ENCODE peak calls at places on chromosome 15, in ten cellular contexts. E, K, R, U, A, Z, O, F, C and M are unnamed samples.

GRCh38 chr15:99446565-99447496 is 119.0 kb upstream of the MEF2A start:
- DNase-seq in E (no peak), K (no peak), R (peak), U (no peak), A (no peak), Z (no peak), O (no peak), F (no peak), C (no peak), M (peak)

GRCh38 chr15:49989498-49989897 is 129.5 kb downstream of the ATP8B4 start:
- DNase-seq in E (no peak), K (no peak), R (no peak), U (no peak), A (no peak), Z (no peak), O (no peak), F (no peak), C (peak), M (no peak)

GRCh38 chr15:38705421-38706219 is 141.0 kb upstream of the RASGRP1 start:
- DNase-seq in E (no peak), K (no peak), R (no peak), U (no peak), A (no peak), Z (no peak), O (no peak), F (no peak), C (no peak), M (no peak)

GRCh38 chr15:94840794-94841587 is 609.6 kb downstream of the MCTP2 start:
- DNase-seq in E (no peak), K (no peak), R (no peak), U (peak), A (no peak), Z (no peak), O (peak), F (no peak), C (no peak), M (no peak)

GRCh38 chr15:90174140-90174891 is 26.8 kb upstream of the SEMA4B start:
- DNase-seq in E (no peak), K (peak), R (peak), U (peak), A (peak), Z (no peak), O (no peak), F (peak), C (peak), M (peak)

GRCh38 chr15:63035977-63036376 is 6.6 kb upstream of the TPM1 start:
- DNase-seq in E (no peak), K (no peak), R (no peak), U (no peak), A (no peak), Z (no peak), O (no peak), F (no peak), C (no peak), M (no peak)

GRCh38 chr15:101025896-101026631 is 106.9 kb downstream of the LRRK1 start:
- DNase-seq in E (no peak), K (no peak), R (no peak), U (peak), A (no peak), Z (no peak), O (no peak), F (peak), C (peak), M (no peak)

GRCh38 chr15:94924971-94925593 is 693.7 kb downstream of the MCTP2 start:
- DNase-seq in E (no peak), K (no peak), R (no peak), U (no peak), A (no peak), Z (no peak), O (no peak), F (no peak), C (no peak), M (no peak)

GRCh38 chr15:58241872-58242271 is 103.7 kb downstream of the AQP9 start:
- DNase-seq in E (no peak), K (no peak), R (no peak), U (no peak), A (no peak), Z (no peak), O (no peak), F (no peak), C (no peak), M (no peak)

GRCh38 chr15:68151277-68151676 is 53.9 kb downstream of the CALML4 start:
- DNase-seq in E (no peak), K (no peak), R (no peak), U (no peak), A (no peak), Z (no peak), O (peak), F (no peak), C (no peak), M (no peak)

GRCh38 chr15:78438595-78439285 is 724 bp downstream of the IREB2 start:
- DNase-seq in E (peak), K (no peak), R (no peak), U (no peak), A (peak), Z (peak), O (no peak), F (no peak), C (no peak), M (no peak)

GRCh38 chr15:34810455-34811146 is 15.3 kb upstream of the ACTC1 start:
- DNase-seq in E (peak), K (peak), R (no peak), U (no peak), A (no peak), Z (peak), O (peak), F (no peak), C (no peak), M (no peak)

GRCh38 chr15:90959894-90960293 is 5.2 kb downstream of the RCCD1 start:
- DNase-seq in E (no peak), K (peak), R (no peak), U (no peak), A (no peak), Z (no peak), O (peak), F (peak), C (no peak), M (no peak)

GRCh38 chr15:41822471-41822870 is 5.4 kb upstream of the JMJD7 start:
- DNase-seq in E (no peak), K (no peak), R (no peak), U (no peak), A (no peak), Z (no peak), O (no peak), F (no peak), C (peak), M (no peak)

GRCh38 chr15:100285641-100286295 is 56.0 kb downstream of the ADAMTS17 start:
- DNase-seq in E (no peak), K (no peak), R (no peak), U (no peak), A (no peak), Z (no peak), O (no peak), F (no peak), C (no peak), M (peak)

GRCh38 chr15:31294067-31294466 is 32.6 kb upstream of the KLF13 start:
- DNase-seq in E (no peak), K (no peak), R (no peak), U (no peak), A (no peak), Z (no peak), O (no peak), F (no peak), C (no peak), M (peak)

GRCh38 chr15:90294159-90294558 is 28.7 kb downstream of the NGRN start:
- DNase-seq in E (no peak), K (no peak), R (no peak), U (no peak), A (no peak), Z (no peak), O (no peak), F (no peak), C (no peak), M (no peak)

GRCh38 chr15:61383421-61383820 is 154.3 kb upstream of the RORA start:
- DNase-seq in E (no peak), K (no peak), R (no peak), U (no peak), A (no peak), Z (no peak), O (peak), F (no peak), C (no peak), M (no peak)

GRCh38 chr15:74845208-74845568 is 2.2 kb upstream of the ULK3 start:
- DNase-seq in E (no peak), K (no peak), R (no peak), U (no peak), A (no peak), Z (no peak), O (no peak), F (no peak), C (no peak), M (no peak)

GRCh38 chr15:39287322-39288195 is 293.3 kb upstream of the THBS1 start:
- DNase-seq in E (no peak), K (no peak), R (no peak), U (no peak), A (no peak), Z (no peak), O (peak), F (no peak), C (no peak), M (no peak)

GRCh38 chr15:66801266-66801665 is 99.2 kb downstream of the SMAD6 start:
- DNase-seq in E (no peak), K (no peak), R (no peak), U (no peak), A (no peak), Z (no peak), O (no peak), F (no peak), C (no peak), M (no peak)

GRCh38 chr15:73888224-73889041 is 15.1 kb downstream of the TBC1D21 start:
- DNase-seq in E (no peak), K (no peak), R (no peak), U (no peak), A (no peak), Z (no peak), O (no peak), F (no peak), C (no peak), M (peak)

GRCh38 chr15:41024880-41025279 is 71.6 kb downstream of the CHAC1 start:
- DNase-seq in E (no peak), K (no peak), R (no peak), U (no peak), A (no peak), Z (no peak), O (no peak), F (no peak), C (no peak), M (no peak)

GRCh38 chr15:96409231-96410138 is 79.0 kb downstream of the NR2F2 start:
- DNase-seq in E (peak), K (no peak), R (no peak), U (peak), A (no peak), Z (no peak), O (peak), F (no peak), C (no peak), M (no peak)

GRCh38 chr15:79003896-79004295 is 59.0 kb upstream of the CTSH start:
- DNase-seq in E (no peak), K (no peak), R (no peak), U (no peak), A (no peak), Z (no peak), O (no peak), F (no peak), C (no peak), M (no peak)

GRCh38 chr15:40008061-40008460 is 30.9 kb downstream of the SRP14 start:
- DNase-seq in E (no peak), K (no peak), R (no peak), U (no peak), A (no peak), Z (no peak), O (peak), F (no peak), C (no peak), M (no peak)

GRCh38 chr15:80058044-80058443 is 1.4 kb upstream of the ZFAND6 start:
- DNase-seq in E (no peak), K (no peak), R (no peak), U (no peak), A (no peak), Z (no peak), O (no peak), F (no peak), C (no peak), M (no peak)

GRCh38 chr15:80061581-80061980 is 2.1 kb downstream of the ZFAND6 start:
- DNase-seq in E (no peak), K (no peak), R (no peak), U (no peak), A (no peak), Z (no peak), O (peak), F (no peak), C (no peak), M (no peak)

GRCh38 chr15:80059786-80060489 is 462 bp downstream of the ZFAND6 start:
- DNase-seq in E (peak), K (peak), R (peak), U (peak), A (peak), Z (peak), O (peak), F (no peak), C (no peak), M (no peak)

GRCh38 chr15:80055933-80056332 is 3.5 kb upstream of the ZFAND6 start:
- DNase-seq in E (no peak), K (no peak), R (no peak), U (no peak), A (no peak), Z (no peak), O (no peak), F (no peak), C (no peak), M (no peak)

DNA sequence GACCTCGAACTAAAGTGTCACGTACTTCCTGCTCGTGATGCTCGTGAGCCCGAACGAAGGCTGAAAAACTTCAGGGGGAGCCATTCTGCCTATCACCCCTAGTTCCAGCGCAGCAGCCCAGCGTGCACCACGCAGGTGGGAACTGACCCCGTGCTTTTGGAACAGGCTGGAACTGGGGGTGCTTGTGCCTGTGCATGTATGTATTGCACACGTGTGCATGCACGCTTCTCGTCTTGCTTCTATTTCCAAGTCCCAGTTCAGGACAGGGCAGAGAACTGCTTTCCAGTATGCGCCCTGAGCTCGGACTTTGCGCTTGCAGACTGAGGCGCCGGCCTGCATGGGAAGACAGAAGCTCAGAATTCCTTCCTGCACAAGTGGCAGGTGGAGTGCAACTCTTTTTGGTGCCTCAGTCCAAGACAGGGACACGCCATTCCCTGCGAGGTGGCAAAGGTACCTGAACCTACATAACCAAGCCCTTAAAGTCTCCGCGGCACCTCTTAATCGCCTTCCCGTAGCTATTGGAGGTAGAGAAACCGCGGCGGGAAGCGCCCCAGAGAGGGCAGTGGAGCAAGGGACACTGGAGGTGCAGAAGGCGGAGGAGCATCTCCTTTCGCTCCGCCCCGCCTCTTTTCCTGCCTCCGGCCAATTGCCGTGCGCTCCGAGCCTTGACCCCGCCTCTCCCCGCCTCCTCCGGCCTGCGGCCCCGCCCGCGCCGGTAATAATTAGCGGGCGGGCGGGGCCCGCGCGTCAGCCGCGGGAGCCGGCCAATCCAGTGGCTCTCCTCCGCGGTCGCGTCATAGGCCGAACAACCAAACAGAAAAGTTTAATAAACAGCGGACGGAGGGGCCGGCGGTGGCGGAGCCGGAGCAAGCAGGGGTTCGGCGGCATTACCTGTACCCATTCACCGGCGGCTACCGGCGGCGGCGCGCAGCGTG is at the start of gene ZFAND6:
- DNase-seq in E (peak), K (peak), R (peak), U (peak), A (peak), Z (peak), O (peak), F (peak), C (peak), M (peak)
- TF ChIP-seq POLR2A in E (peak), K (peak), R (peak), U (peak), A (peak), Z (peak), O (peak), F (no peak), C (peak), M (no peak)

GRCh38 chr15:92910451-92910850 is 10.3 kb downstream of the CHD2 start:
- DNase-seq in E (no peak), K (no peak), R (no peak), U (no peak), A (no peak), Z (no peak), O (no peak), F (no peak), C (no peak), M (no peak)
- H3K4me3 ChIP-seq in E (no peak), K (no peak), R (no peak), U (no peak), A (no peak), Z (no peak), O (no peak), F (no peak), C (no peak), M (no peak)

GRCh38 chr15:65132841-65133549 is 613 bp downstream of the PDCD7 start:
- DNase-seq in E (peak), K (peak), R (peak), U (peak), A (peak), Z (peak), O (peak), F (peak), C (no peak), M (no peak)
- TF ChIP-seq POLR2A in E (no peak), K (no peak), R (no peak), U (no peak), A (peak), Z (peak), O (peak), F (no peak), C (no peak), M (no peak)

GRCh38 chr15:85402195-85402921 is 22.0 kb downstream of the AKAP13 start:
- DNase-seq in E (no peak), K (no peak), R (no peak), U (no peak), A (no peak), Z (no peak), O (peak), F (no peak), C (no peak), M (no peak)
- H3K4me3 ChIP-seq in E (no peak), K (no peak), R (no peak), U (no peak), A (no peak), Z (no peak), O (peak), F (no peak), C (no peak), M (no peak)

DNA sequence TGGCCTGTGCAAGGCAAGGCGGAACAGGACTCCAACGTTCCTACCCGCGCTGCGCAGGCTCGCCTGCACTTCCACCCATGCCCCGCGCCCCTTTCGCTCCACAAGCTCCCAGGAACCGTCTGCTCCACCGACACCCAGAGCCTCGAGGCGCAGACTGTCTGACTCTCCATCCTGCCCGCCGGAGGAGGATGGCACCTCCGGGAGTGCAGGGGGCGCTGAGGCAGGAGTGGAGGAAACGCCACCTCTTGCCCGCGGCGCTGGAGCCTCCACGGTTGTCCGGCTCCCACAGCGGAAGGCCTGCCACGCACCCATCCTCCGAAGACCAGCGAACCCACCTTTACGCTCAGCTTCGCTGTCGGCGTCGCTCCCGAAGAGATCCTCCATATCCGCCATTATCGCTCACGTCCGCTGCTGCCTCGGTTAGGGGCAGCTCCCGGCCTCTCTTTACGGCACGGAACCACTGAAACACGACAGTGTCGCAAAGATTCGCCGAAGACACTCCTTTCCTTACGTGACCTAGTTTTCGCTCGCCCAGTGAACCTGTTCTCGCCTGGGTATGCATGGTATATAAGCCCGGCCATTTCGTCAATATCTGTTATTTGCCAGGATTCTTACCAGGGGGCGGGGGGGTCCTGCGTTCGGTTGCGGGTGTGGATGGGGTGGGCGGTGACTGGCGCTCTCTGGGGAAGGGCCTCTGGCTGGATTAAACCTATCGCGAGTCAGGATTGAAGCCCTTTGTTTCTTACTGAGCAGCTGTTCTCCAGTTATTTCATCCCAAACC is at the start of gene LEO1:
- DNase-seq in E (peak), K (peak), R (peak), U (peak), A (peak), Z (peak), O (peak), F (peak), C (peak), M (peak)
- TF ChIP-seq POLR2A in E (peak), K (no peak), R (peak), U (peak), A (peak), Z (peak), O (peak), F (no peak), C (no peak), M (no peak)

DNA sequence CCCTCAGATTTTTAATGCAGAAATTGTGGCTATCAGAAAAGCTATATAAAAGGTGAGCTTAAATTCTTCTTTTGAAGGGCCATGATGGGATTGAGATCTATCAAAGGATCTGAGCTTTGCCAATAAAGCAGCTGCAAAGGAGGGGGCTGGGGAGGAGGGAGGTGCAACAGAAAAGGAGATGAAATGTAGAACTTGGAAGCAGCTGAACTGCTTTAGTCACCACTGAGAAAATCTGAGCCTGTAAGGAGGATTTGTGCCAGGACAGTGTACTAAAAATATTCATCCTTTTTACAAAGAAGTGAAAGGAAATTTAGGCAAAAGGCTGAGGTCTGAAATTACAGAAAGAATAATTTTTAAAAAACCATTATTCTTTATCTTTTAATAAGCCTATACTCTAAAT is 10.3 kb downstream of the TSPAN3 start:
- DNase-seq in E (no peak), K (no peak), R (no peak), U (no peak), A (no peak), Z (no peak), O (peak), F (no peak), C (no peak), M (no peak)
- H3K4me3 ChIP-seq in E (no peak), K (no peak), R (no peak), U (no peak), A (no peak), Z (no peak), O (no peak), F (no peak), C (no peak), M (no peak)

DNA sequence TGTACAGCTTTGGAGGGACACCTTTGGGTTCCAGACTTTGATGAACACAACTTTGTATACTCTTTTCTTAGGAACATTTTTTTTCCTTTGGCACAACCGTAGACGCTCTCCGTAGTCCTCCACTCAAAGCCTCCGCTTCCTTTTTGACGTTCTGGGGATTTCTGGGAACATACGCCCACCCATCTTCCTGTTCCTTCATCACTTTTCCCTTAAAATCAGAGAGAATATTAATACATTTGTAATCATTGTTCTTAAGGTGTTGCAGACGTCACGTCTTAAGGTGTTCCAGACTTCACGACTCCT is 405 bp upstream of the SPG21 start:
- DNase-seq in E (no peak), K (no peak), R (no peak), U (no peak), A (no peak), Z (peak), O (no peak), F (no peak), C (no peak), M (no peak)
- TF ChIP-seq POLR2A in E (no peak), K (no peak), R (no peak), U (no peak), A (no peak), Z (no peak), O (no peak), F (no peak), C (no peak), M (no peak)